ENCODE peak calls at places on chromosome 11, in eight cellular contexts. Q is tibial nerve, D is epithelial cell of esophagus, C is AG09309, G is tibial artery, N is GM12864, Y is thoracic aorta, L is A549. S is an unnamed sample.

GRCh38 chr11:95307310-95307709 is 76.3 kb upstream of the SESN3 start:
- DNase-seq in Q (no peak), D (no peak), C (no peak), G (no peak), N (no peak), Y (no peak), L (no peak), S (no peak)

GRCh38 chr11:69663326-69663725 is 11.8 kb downstream of the LTO1 start:
- DNase-seq in Q (no peak), D (no peak), C (no peak), G (peak), N (no peak), Y (no peak), L (no peak), S (no peak)

GRCh38 chr11:120908521-120909181 is 115.3 kb upstream of the TBCEL start:
- DNase-seq in Q (no peak), D (peak), C (no peak), G (no peak), N (no peak), Y (no peak), L (no peak), S (no peak)

GRCh38 chr11:45110562-45110961 is 35.9 kb upstream of the PRDM11 start:
- DNase-seq in Q (peak), D (peak), C (peak), G (no peak), N (peak), Y (no peak), L (peak), S (peak)

GRCh38 chr11:116793476-116794096 is 1.9 kb upstream of the APOA5 start:
- DNase-seq in Q (no peak), D (no peak), C (no peak), G (no peak), N (no peak), Y (no peak), L (no peak), S (no peak)

GRCh38 chr11:115170133-115170815 is 333.9 kb downstream of the CADM1 start:
- DNase-seq in Q (peak), D (peak), C (no peak), G (no peak), N (no peak), Y (no peak), L (no peak), S (peak)

GRCh38 chr11:58963551-58964075 is 24.3 kb downstream of the GLYATL1 start:
- DNase-seq in Q (no peak), D (peak), C (peak), G (no peak), N (no peak), Y (no peak), L (no peak), S (peak)

GRCh38 chr11:116170526-116171120 is 602.2 kb downstream of the BUD13 start:
- DNase-seq in Q (no peak), D (no peak), C (no peak), G (no peak), N (no peak), Y (no peak), L (no peak), S (no peak)

GRCh38 chr11:95816037-95816436 is 25.7 kb downstream of the CEP57 start:
- DNase-seq in Q (no peak), D (no peak), C (no peak), G (no peak), N (no peak), Y (no peak), L (no peak), S (no peak)

GRCh38 chr11:107929611-107930200 is 1.5 kb downstream of the RAB39A start:
- DNase-seq in Q (no peak), D (no peak), C (no peak), G (no peak), N (peak), Y (no peak), L (no peak), S (no peak)

GRCh38 chr11:12281571-12282478 is 95.5 kb upstream of the PARVA start:
- DNase-seq in Q (peak), D (peak), C (peak), G (peak), N (peak), Y (peak), L (peak), S (peak)

GRCh38 chr11:134418119-134418840 is 6.2 kb upstream of the B3GAT1 start:
- DNase-seq in Q (no peak), D (peak), C (no peak), G (no peak), N (no peak), Y (no peak), L (no peak), S (no peak)

GRCh38 chr11:113148652-113149051 is 165.7 kb upstream of the TTC12 start:
- DNase-seq in Q (no peak), D (no peak), C (no peak), G (no peak), N (no peak), Y (no peak), L (no peak), S (no peak)

GRCh38 chr11:43327987-43328386 is 16.2 kb downstream of the API5 start:
- DNase-seq in Q (no peak), D (peak), C (peak), G (no peak), N (no peak), Y (no peak), L (no peak), S (peak)

GRCh38 chr11:35464308-35464707 is 45.0 kb upstream of the SLC1A2 start:
- DNase-seq in Q (no peak), D (peak), C (no peak), G (no peak), N (no peak), Y (no peak), L (no peak), S (no peak)

GRCh38 chr11:35466058-35466457 is 46.7 kb upstream of the SLC1A2 start:
- DNase-seq in Q (no peak), D (no peak), C (no peak), G (no peak), N (no peak), Y (no peak), L (no peak), S (no peak)

GRCh38 chr11:35463211-35463810 is 44.0 kb upstream of the SLC1A2 start:
- DNase-seq in Q (no peak), D (no peak), C (no peak), G (no peak), N (no peak), Y (no peak), L (no peak), S (no peak)

GRCh38 chr11:35458846-35459245 is 39.5 kb upstream of the SLC1A2 start:
- DNase-seq in Q (no peak), D (no peak), C (peak), G (no peak), N (no peak), Y (no peak), L (no peak), S (peak)

DNA sequence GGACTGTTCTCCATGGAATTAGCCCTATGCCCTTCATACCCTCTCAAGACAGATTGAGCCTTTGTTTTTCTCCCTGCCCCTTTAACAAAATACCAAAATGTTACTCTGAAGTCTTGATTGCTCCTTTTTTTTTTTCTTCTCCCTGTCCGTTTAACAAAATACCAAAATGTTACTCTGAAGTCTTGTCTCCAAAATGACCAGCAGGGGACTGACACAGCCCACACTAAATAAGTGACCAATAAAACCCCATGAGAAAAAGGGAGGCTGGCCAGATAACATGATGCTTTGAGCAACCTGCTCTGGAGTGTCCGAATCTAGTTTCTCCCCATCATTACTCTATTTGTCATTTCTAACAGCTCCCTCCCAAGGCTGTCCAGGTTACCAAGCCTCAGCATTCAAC is 42.6 kb upstream of the SLC1A2 start:
- DNase-seq in Q (no peak), D (no peak), C (no peak), G (no peak), N (no peak), Y (no peak), L (no peak), S (no peak)
- TF ChIP-seq CTCF in Q (no peak), D (no peak), C (no peak), G (no peak), N (no peak), Y (no peak), L (no peak), S (no peak)

GRCh38 chr11:47409440-47410403 is 1.3 kb downstream of the SLC39A13 start:
- DNase-seq in Q (no peak), D (peak), C (no peak), G (no peak), N (no peak), Y (no peak), L (no peak), S (peak)
- H3K4me3 ChIP-seq in Q (peak), D (peak), C (peak), G (peak), N (peak), Y (peak), L (peak), S (peak)

DNA sequence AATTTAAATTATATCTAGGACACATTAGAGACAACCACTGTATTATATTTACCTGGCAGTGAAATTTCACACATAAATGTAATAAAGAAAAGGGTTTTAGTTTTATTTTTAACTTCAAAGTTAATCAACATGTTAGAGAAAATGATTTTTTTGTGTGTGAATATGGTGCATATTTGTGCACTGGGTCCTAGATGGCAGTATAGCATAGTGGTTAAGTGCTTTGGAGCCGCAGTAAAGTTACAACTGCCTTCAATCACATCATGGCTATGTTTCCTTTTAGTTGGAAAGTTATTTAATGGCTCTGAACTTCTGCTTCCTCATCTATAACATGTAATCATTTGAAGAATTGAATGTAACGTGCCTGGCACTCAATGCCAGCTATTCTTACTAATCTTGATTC is 108.9 kb upstream of the DDI1 start:
- DNase-seq in Q (no peak), D (peak), C (no peak), G (no peak), N (peak), Y (no peak), L (no peak), S (peak)
- TF ChIP-seq CTCF in Q (no peak), D (peak), C (peak), G (peak), N (peak), Y (no peak), L (peak), S (peak)

GRCh38 chr11:117814204-117814765 is 10.3 kb downstream of the FXYD2 start:
- DNase-seq in Q (no peak), D (no peak), C (no peak), G (no peak), N (no peak), Y (no peak), L (no peak), S (no peak)

GRCh38 chr11:117816151-117816741 is 8.3 kb downstream of the FXYD2 start:
- DNase-seq in Q (no peak), D (peak), C (no peak), G (no peak), N (no peak), Y (no peak), L (no peak), S (peak)

GRCh38 chr11:117815262-117815803 is 9.2 kb downstream of the FXYD2 start:
- DNase-seq in Q (peak), D (no peak), C (no peak), G (no peak), N (peak), Y (no peak), L (no peak), S (no peak)

GRCh38 chr11:117816846-117817212 is 7.7 kb downstream of the FXYD2 start:
- DNase-seq in Q (no peak), D (no peak), C (no peak), G (no peak), N (no peak), Y (no peak), L (no peak), S (no peak)

DNA sequence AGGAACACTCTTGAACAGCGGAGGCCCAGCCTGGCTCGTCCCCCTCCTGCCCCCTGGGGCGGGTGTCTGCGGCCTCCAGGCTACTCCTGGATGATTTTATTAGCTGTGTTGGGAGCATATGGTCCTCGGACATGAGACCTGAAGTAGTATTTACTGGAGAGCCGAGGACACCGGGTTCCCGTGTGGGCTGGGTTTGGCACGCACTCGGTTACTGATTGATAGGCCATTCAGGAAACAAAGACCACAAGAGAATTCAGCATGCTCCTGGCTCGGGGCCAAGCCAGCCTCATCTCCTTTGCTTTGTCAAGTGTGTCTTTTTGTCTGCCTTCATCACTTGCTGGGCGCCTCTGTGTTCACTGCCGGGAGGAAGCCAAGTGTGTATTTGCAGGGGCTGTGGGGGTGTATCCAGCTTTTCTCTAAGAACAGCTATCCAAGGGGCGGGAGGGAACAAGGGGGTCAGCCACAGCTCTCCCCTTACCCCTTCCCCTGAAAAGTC is 9.7 kb downstream of the FXYD2 start:
- DNase-seq in Q (peak), D (peak), C (no peak), G (no peak), N (peak), Y (no peak), L (no peak), S (no peak)
- H3K4me3 ChIP-seq in Q (no peak), D (no peak), C (no peak), G (no peak), N (peak), Y (no peak), L (no peak), S (no peak)

DNA sequence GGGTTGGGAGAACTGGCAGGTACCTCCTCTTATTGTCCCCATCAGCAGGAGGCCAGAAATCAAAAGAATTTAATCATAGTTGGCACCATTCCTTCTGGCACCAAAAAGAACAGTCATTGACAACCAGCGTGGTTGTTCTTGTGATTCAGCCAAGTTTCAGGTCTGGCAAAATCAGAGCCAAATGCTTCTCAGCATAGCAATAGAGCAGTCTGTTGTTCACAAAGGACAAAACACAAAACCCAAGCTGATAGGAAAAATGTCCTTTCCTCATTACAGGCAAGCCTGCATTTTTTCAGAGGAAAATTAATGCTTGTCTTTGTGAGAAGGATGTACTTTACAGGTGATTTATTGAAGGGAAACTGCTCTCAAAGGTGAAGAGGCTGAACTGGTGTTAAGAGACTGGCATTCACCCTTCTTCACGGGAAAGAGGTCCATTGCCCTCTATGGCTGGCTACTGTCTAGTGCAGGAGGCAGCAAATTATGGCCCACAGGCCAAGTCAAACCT is 241.8 kb upstream of the ARHGAP42 start:
- DNase-seq in Q (no peak), D (peak), C (no peak), G (no peak), N (no peak), Y (no peak), L (no peak), S (no peak)
- TF ChIP-seq CTCF in Q (no peak), D (peak), C (no peak), G (no peak), N (no peak), Y (no peak), L (no peak), S (no peak)

DNA sequence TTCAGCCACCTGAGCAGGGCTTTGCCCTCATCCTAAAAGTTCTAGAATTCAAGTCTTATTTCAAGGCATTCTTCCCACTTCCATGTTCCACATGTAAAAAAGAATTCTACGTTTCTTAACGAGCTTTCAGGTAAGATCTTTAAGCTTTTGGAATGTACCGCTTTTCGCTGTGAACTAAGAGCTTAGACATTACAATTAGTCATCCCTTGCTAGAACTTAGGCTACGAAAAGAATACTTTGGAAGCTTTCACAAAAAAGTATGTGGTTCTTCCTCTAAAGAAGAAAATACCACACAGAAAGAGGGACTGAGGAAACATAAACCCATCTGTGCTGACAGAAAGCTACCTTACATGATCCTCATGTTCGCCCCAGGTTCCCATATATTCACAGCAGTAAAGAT is 1.9 kb downstream of the NUMA1 start:
- DNase-seq in Q (no peak), D (peak), C (no peak), G (no peak), N (no peak), Y (no peak), L (no peak), S (peak)
- H3K4me3 ChIP-seq in Q (no peak), D (peak), C (no peak), G (peak), N (no peak), Y (no peak), L (peak), S (no peak)

GRCh38 chr11:10857604-10858504 is at the start of gene ZBED5:
- DNase-seq in Q (peak), D (peak), C (peak), G (peak), N (peak), Y (peak), L (peak), S (peak)
- TF ChIP-seq CTCF in Q (peak), D (peak), C (peak), G (peak), N (no peak), Y (peak), L (no peak), S (no peak)

DNA sequence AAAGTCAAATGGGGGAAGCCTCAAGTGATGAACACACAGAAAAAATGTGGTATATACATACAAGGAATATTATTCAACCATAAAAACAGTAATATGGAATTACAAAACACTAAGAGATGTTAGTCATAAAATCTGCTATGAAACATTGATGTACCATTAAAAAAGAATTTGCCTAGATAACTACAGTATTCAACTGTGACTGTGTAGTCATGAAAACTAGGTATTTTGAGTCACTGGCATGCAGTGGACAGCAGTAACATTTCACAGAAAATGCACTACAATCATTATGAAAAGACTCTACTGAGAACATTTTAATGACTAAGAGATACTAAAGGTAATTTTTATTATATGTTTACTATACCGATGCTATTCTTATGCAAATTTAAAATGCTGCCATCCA is 11.7 kb downstream of the ZNF195 start:
- DNase-seq in Q (no peak), D (no peak), C (no peak), G (no peak), N (no peak), Y (no peak), L (no peak), S (no peak)
- H3K4me3 ChIP-seq in Q (no peak), D (no peak), C (no peak), G (no peak), N (no peak), Y (no peak), L (no peak), S (no peak)

S was measured in AG10803.